ENCODE peak calls at places on chromosomes 7 and 10, in ten cellular contexts. One of them, this sample, is unnamed.

GRCh38 chr7:127792528-127793342 is 140.7 kb downstream of the SND1 start:
- DNase-seq in iPS-NIHi11: peak
- DNase-seq in cerebellar cortex: no peak
- DNase-seq in OCI-LY7: peak
- DNase-seq in anterior cingulate cortex: no peak
- DNase-seq in spleen: no peak
- DNase-seq in Ammon's horn: peak
- DNase-seq in RWPE1: no peak
- DNase-seq in brain microvascular endothelial cell: no peak
- DNase-seq in WTC11: peak
- DNase-seq in this sample: no peak

GRCh38 chr10:71984126-71984797 is 20.1 kb downstream of the CHST3 start:
- DNase-seq in cerebellar cortex: no peak
- DNase-seq in Ammon's horn: no peak
- DNase-seq in iPS-NIHi11: no peak
- DNase-seq in RWPE1: no peak
- DNase-seq in WTC11: no peak
- DNase-seq in anterior cingulate cortex: no peak
- DNase-seq in OCI-LY7: no peak
- DNase-seq in spleen: peak
- DNase-seq in brain microvascular endothelial cell: no peak
- DNase-seq in this sample: no peak

GRCh38 chr7:3464900-3465622 is 164.0 kb downstream of the SDK1 start:
- DNase-seq in anterior cingulate cortex: no peak
- DNase-seq in RWPE1: no peak
- DNase-seq in iPS-NIHi11: no peak
- DNase-seq in cerebellar cortex: no peak
- DNase-seq in WTC11: no peak
- DNase-seq in spleen: no peak
- DNase-seq in brain microvascular endothelial cell: no peak
- DNase-seq in OCI-LY7: no peak
- DNase-seq in Ammon's horn: no peak
- DNase-seq in this sample: no peak

GRCh38 chr10:80075781-80076180 is 2.7 kb upstream of the TMEM254 start:
- DNase-seq in spleen: no peak
- DNase-seq in brain microvascular endothelial cell: peak
- DNase-seq in OCI-LY7: no peak
- DNase-seq in cerebellar cortex: no peak
- DNase-seq in RWPE1: peak
- DNase-seq in Ammon's horn: no peak
- DNase-seq in iPS-NIHi11: no peak
- DNase-seq in anterior cingulate cortex: no peak
- DNase-seq in WTC11: no peak
- DNase-seq in this sample: no peak

GRCh38 chr10:77090381-77091356 is 546.9 kb downstream of the KCNMA1 start:
- DNase-seq in spleen: no peak
- DNase-seq in brain microvascular endothelial cell: peak
- DNase-seq in WTC11: no peak
- DNase-seq in iPS-NIHi11: no peak
- DNase-seq in OCI-LY7: no peak
- DNase-seq in Ammon's horn: no peak
- DNase-seq in RWPE1: no peak
- DNase-seq in cerebellar cortex: no peak
- DNase-seq in anterior cingulate cortex: no peak
- DNase-seq in this sample: no peak

GRCh38 chr7:153396475-153396874 is 636.9 kb downstream of the ACTR3B start:
- DNase-seq in WTC11: no peak
- DNase-seq in Ammon's horn: no peak
- DNase-seq in OCI-LY7: no peak
- DNase-seq in iPS-NIHi11: no peak
- DNase-seq in brain microvascular endothelial cell: no peak
- DNase-seq in cerebellar cortex: no peak
- DNase-seq in RWPE1: no peak
- DNase-seq in anterior cingulate cortex: no peak
- DNase-seq in spleen: no peak
- DNase-seq in this sample: no peak

GRCh38 chr7:22402250-22402649 is 45.3 kb upstream of the RAPGEF5 start:
- DNase-seq in RWPE1: no peak
- DNase-seq in iPS-NIHi11: no peak
- DNase-seq in Ammon's horn: no peak
- DNase-seq in OCI-LY7: peak
- DNase-seq in spleen: no peak
- DNase-seq in anterior cingulate cortex: no peak
- DNase-seq in WTC11: no peak
- DNase-seq in cerebellar cortex: no peak
- DNase-seq in brain microvascular endothelial cell: no peak
- DNase-seq in this sample: no peak

GRCh38 chr7:3597243-3597642 is 296.2 kb downstream of the SDK1 start:
- DNase-seq in brain microvascular endothelial cell: no peak
- DNase-seq in anterior cingulate cortex: no peak
- DNase-seq in Ammon's horn: no peak
- DNase-seq in OCI-LY7: peak
- DNase-seq in cerebellar cortex: no peak
- DNase-seq in spleen: peak
- DNase-seq in iPS-NIHi11: no peak
- DNase-seq in WTC11: no peak
- DNase-seq in RWPE1: no peak
- DNase-seq in this sample: no peak

GRCh38 chr7:27235387-27236052 is 7.1 kb upstream of the EVX1 start:
- DNase-seq in spleen: no peak
- DNase-seq in Ammon's horn: peak
- DNase-seq in cerebellar cortex: peak
- DNase-seq in WTC11: peak
- DNase-seq in iPS-NIHi11: peak
- DNase-seq in brain microvascular endothelial cell: peak
- DNase-seq in RWPE1: peak
- DNase-seq in OCI-LY7: no peak
- DNase-seq in anterior cingulate cortex: no peak
- DNase-seq in this sample: no peak

GRCh38 chr7:73438547-73439245 is 5.1 kb downstream of the FZD9 start:
- DNase-seq in OCI-LY7: no peak
- DNase-seq in brain microvascular endothelial cell: no peak
- DNase-seq in anterior cingulate cortex: no peak
- DNase-seq in cerebellar cortex: no peak
- DNase-seq in Ammon's horn: no peak
- DNase-seq in RWPE1: no peak
- DNase-seq in spleen: no peak
- DNase-seq in iPS-NIHi11: no peak
- DNase-seq in WTC11: no peak
- DNase-seq in this sample: no peak

GRCh38 chr7:78039791-78040776 is 241.5 kb downstream of the PHTF2 start:
- DNase-seq in cerebellar cortex: no peak
- DNase-seq in spleen: peak
- DNase-seq in anterior cingulate cortex: no peak
- DNase-seq in RWPE1: peak
- DNase-seq in Ammon's horn: no peak
- DNase-seq in WTC11: peak
- DNase-seq in iPS-NIHi11: peak
- DNase-seq in brain microvascular endothelial cell: no peak
- DNase-seq in OCI-LY7: peak
- DNase-seq in this sample: no peak

GRCh38 chr7:88361357-88361756 is 54.7 kb upstream of the STEAP4 start:
- DNase-seq in Ammon's horn: no peak
- DNase-seq in RWPE1: no peak
- DNase-seq in cerebellar cortex: no peak
- DNase-seq in brain microvascular endothelial cell: no peak
- DNase-seq in WTC11: no peak
- DNase-seq in iPS-NIHi11: no peak
- DNase-seq in anterior cingulate cortex: no peak
- DNase-seq in OCI-LY7: no peak
- DNase-seq in spleen: no peak
- DNase-seq in this sample: no peak

GRCh38 chr10:60346661-60347060 is 43.0 kb downstream of the ANK3 start:
- DNase-seq in spleen: no peak
- DNase-seq in anterior cingulate cortex: no peak
- DNase-seq in Ammon's horn: no peak
- DNase-seq in OCI-LY7: no peak
- DNase-seq in cerebellar cortex: no peak
- DNase-seq in brain microvascular endothelial cell: no peak
- DNase-seq in WTC11: no peak
- DNase-seq in RWPE1: no peak
- DNase-seq in iPS-NIHi11: no peak
- DNase-seq in this sample: no peak

GRCh38 chr7:3112499-3113134 is 69.0 kb upstream of the CARD11 start:
- DNase-seq in cerebellar cortex: no peak
- DNase-seq in Ammon's horn: no peak
- DNase-seq in iPS-NIHi11: peak
- DNase-seq in OCI-LY7: no peak
- DNase-seq in brain microvascular endothelial cell: no peak
- DNase-seq in WTC11: no peak
- DNase-seq in spleen: no peak
- DNase-seq in RWPE1: no peak
- DNase-seq in anterior cingulate cortex: no peak
- DNase-seq in this sample: peak

GRCh38 chr10:4721994-4722753 is 103.8 kb upstream of the AKR1E2 start:
- DNase-seq in WTC11: no peak
- DNase-seq in RWPE1: no peak
- DNase-seq in spleen: no peak
- DNase-seq in OCI-LY7: no peak
- DNase-seq in brain microvascular endothelial cell: peak
- DNase-seq in Ammon's horn: no peak
- DNase-seq in cerebellar cortex: no peak
- DNase-seq in iPS-NIHi11: no peak
- DNase-seq in anterior cingulate cortex: no peak
- DNase-seq in this sample: no peak

GRCh38 chr7:149209518-149210269 is 14.3 kb downstream of the ZNF282 start:
- DNase-seq in cerebellar cortex: peak
- DNase-seq in Ammon's horn: no peak
- DNase-seq in RWPE1: peak
- DNase-seq in spleen: no peak
- DNase-seq in anterior cingulate cortex: no peak
- DNase-seq in brain microvascular endothelial cell: peak
- DNase-seq in iPS-NIHi11: peak
- DNase-seq in WTC11: peak
- DNase-seq in OCI-LY7: peak
- DNase-seq in this sample: no peak

GRCh38 chr7:36661135-36661840 is 63.0 kb downstream of the AOAH start:
- DNase-seq in OCI-LY7: no peak
- DNase-seq in brain microvascular endothelial cell: no peak
- DNase-seq in WTC11: no peak
- DNase-seq in Ammon's horn: no peak
- DNase-seq in anterior cingulate cortex: no peak
- DNase-seq in cerebellar cortex: peak
- DNase-seq in iPS-NIHi11: peak
- DNase-seq in spleen: no peak
- DNase-seq in RWPE1: peak
- DNase-seq in this sample: no peak

GRCh38 chr7:127486654-127487053 is 94.1 kb upstream of the ZNF800 start:
- DNase-seq in spleen: no peak
- DNase-seq in cerebellar cortex: no peak
- DNase-seq in brain microvascular endothelial cell: no peak
- DNase-seq in WTC11: no peak
- DNase-seq in iPS-NIHi11: peak
- DNase-seq in anterior cingulate cortex: no peak
- DNase-seq in OCI-LY7: no peak
- DNase-seq in RWPE1: peak
- DNase-seq in Ammon's horn: no peak
- DNase-seq in this sample: no peak

GRCh38 chr7:141460781-141461715 is 90.2 kb upstream of the AGK start:
- DNase-seq in iPS-NIHi11: no peak
- DNase-seq in OCI-LY7: no peak
- DNase-seq in RWPE1: peak
- DNase-seq in Ammon's horn: peak
- DNase-seq in brain microvascular endothelial cell: no peak
- DNase-seq in anterior cingulate cortex: no peak
- DNase-seq in WTC11: no peak
- DNase-seq in spleen: no peak
- DNase-seq in cerebellar cortex: peak
- DNase-seq in this sample: no peak

GRCh38 chr7:141231018-141231792 is 157.3 kb downstream of the TMEM178B start:
- DNase-seq in anterior cingulate cortex: no peak
- DNase-seq in WTC11: peak
- DNase-seq in Ammon's horn: peak
- DNase-seq in RWPE1: no peak
- DNase-seq in iPS-NIHi11: peak
- DNase-seq in brain microvascular endothelial cell: peak
- DNase-seq in spleen: no peak
- DNase-seq in OCI-LY7: no peak
- DNase-seq in cerebellar cortex: peak
- DNase-seq in this sample: no peak

GRCh38 chr10:63522129-63522687 is 1.0 kb downstream of the REEP3 start:
- DNase-seq in iPS-NIHi11: peak
- DNase-seq in WTC11: no peak
- DNase-seq in brain microvascular endothelial cell: no peak
- DNase-seq in RWPE1: peak
- DNase-seq in anterior cingulate cortex: no peak
- DNase-seq in Ammon's horn: no peak
- DNase-seq in OCI-LY7: peak
- DNase-seq in spleen: no peak
- DNase-seq in cerebellar cortex: no peak
- DNase-seq in this sample: no peak

GRCh38 chr7:12423355-12423994 is 19.8 kb upstream of the VWDE start:
- DNase-seq in cerebellar cortex: no peak
- DNase-seq in iPS-NIHi11: no peak
- DNase-seq in RWPE1: peak
- DNase-seq in Ammon's horn: no peak
- DNase-seq in spleen: no peak
- DNase-seq in brain microvascular endothelial cell: no peak
- DNase-seq in anterior cingulate cortex: no peak
- DNase-seq in OCI-LY7: no peak
- DNase-seq in WTC11: no peak
- DNase-seq in this sample: no peak